ENCODE peak calls at places on chromosome 15, in seven cellular contexts. One of them, this sample, is unnamed. For H3K4me1, the result is how much of the 10 kb centered on the place peaks cover.

GRCh38 chr15:45606413-45606812 is 19.2 kb downstream of the BLOC1S6 start:
- DNase-seq in adrenal gland: no peak
- DNase-seq in hepatocyte: no peak
- DNase-seq in GM23248: no peak
- DNase-seq in IMR-90: peak
- DNase-seq in Panc1: no peak
- DNase-seq in cardiac muscle cell: no peak
- DNase-seq in this sample: no peak

GRCh38 chr15:69141833-69142232 is 18.6 kb upstream of the GLCE start:
- DNase-seq in GM23248: no peak
- DNase-seq in adrenal gland: no peak
- DNase-seq in Panc1: no peak
- DNase-seq in cardiac muscle cell: no peak
- DNase-seq in IMR-90: no peak
- DNase-seq in hepatocyte: no peak
- DNase-seq in this sample: no peak

GRCh38 chr15:40323953-40324937 is 753 bp downstream of the INAFM2 start:
- DNase-seq in IMR-90: no peak
- DNase-seq in Panc1: no peak
- DNase-seq in cardiac muscle cell: no peak
- DNase-seq in GM23248: peak
- DNase-seq in adrenal gland: peak
- DNase-seq in hepatocyte: no peak
- DNase-seq in this sample: no peak

GRCh38 chr15:69797615-69798014 is 300.1 kb downstream of the TLE3 start:
- DNase-seq in IMR-90: no peak
- DNase-seq in cardiac muscle cell: no peak
- DNase-seq in adrenal gland: no peak
- DNase-seq in GM23248: no peak
- DNase-seq in hepatocyte: no peak
- DNase-seq in Panc1: no peak
- DNase-seq in this sample: no peak

GRCh38 chr15:29156521-29156920 is 113.1 kb downstream of the NSMCE3 start:
- DNase-seq in Panc1: no peak
- DNase-seq in cardiac muscle cell: no peak
- DNase-seq in adrenal gland: no peak
- DNase-seq in GM23248: no peak
- DNase-seq in IMR-90: no peak
- DNase-seq in hepatocyte: no peak
- DNase-seq in this sample: no peak

GRCh38 chr15:82303956-82304640 is 41.5 kb downstream of the SAXO2 start:
- DNase-seq in IMR-90: no peak
- DNase-seq in adrenal gland: no peak
- DNase-seq in cardiac muscle cell: no peak
- DNase-seq in GM23248: no peak
- DNase-seq in hepatocyte: no peak
- DNase-seq in Panc1: no peak
- DNase-seq in this sample: no peak

GRCh38 chr15:68210409-68210756 is 5.3 kb upstream of the CALML4 start:
- DNase-seq in Panc1: no peak
- DNase-seq in IMR-90: no peak
- DNase-seq in hepatocyte: peak
- DNase-seq in cardiac muscle cell: no peak
- DNase-seq in GM23248: no peak
- DNase-seq in adrenal gland: peak
- DNase-seq in this sample: no peak

GRCh38 chr15:81809543-81809942 is 236.3 kb downstream of the MEX3B start:
- DNase-seq in IMR-90: peak
- DNase-seq in adrenal gland: no peak
- DNase-seq in GM23248: peak
- DNase-seq in hepatocyte: peak
- DNase-seq in cardiac muscle cell: peak
- DNase-seq in Panc1: no peak
- DNase-seq in this sample: no peak

GRCh38 chr15:71889947-71890346 is 79.6 kb downstream of the NR2E3 start:
- DNase-seq in Panc1: no peak
- DNase-seq in cardiac muscle cell: no peak
- DNase-seq in GM23248: no peak
- DNase-seq in hepatocyte: no peak
- DNase-seq in adrenal gland: no peak
- DNase-seq in IMR-90: no peak
- DNase-seq in this sample: no peak

GRCh38 chr15:91872356-91873132 is 19.0 kb downstream of the SLCO3A1 start:
- DNase-seq in Panc1: no peak
- DNase-seq in hepatocyte: no peak
- DNase-seq in cardiac muscle cell: no peak
- DNase-seq in IMR-90: no peak
- DNase-seq in GM23248: no peak
- DNase-seq in adrenal gland: no peak
- DNase-seq in this sample: no peak

GRCh38 chr15:91867581-91868026 is 14.1 kb downstream of the SLCO3A1 start:
- DNase-seq in GM23248: peak
- DNase-seq in adrenal gland: peak
- DNase-seq in cardiac muscle cell: peak
- DNase-seq in IMR-90: peak
- DNase-seq in hepatocyte: peak
- DNase-seq in Panc1: peak
- DNase-seq in this sample: peak

GRCh38 chr15:91871797-91872196 is 18.3 kb downstream of the SLCO3A1 start:
- DNase-seq in hepatocyte: no peak
- DNase-seq in cardiac muscle cell: no peak
- DNase-seq in IMR-90: no peak
- DNase-seq in adrenal gland: no peak
- DNase-seq in Panc1: no peak
- DNase-seq in GM23248: no peak
- DNase-seq in this sample: no peak

GRCh38 chr15:91873133-91873526 is 19.6 kb downstream of the SLCO3A1 start:
- DNase-seq in GM23248: no peak
- DNase-seq in Panc1: no peak
- DNase-seq in hepatocyte: no peak
- DNase-seq in IMR-90: no peak
- DNase-seq in cardiac muscle cell: no peak
- DNase-seq in adrenal gland: no peak
- DNase-seq in this sample: no peak

GRCh38 chr15:91871138-91871537 is 17.6 kb downstream of the SLCO3A1 start:
- DNase-seq in adrenal gland: no peak
- DNase-seq in hepatocyte: no peak
- DNase-seq in IMR-90: no peak
- DNase-seq in Panc1: no peak
- DNase-seq in GM23248: no peak
- DNase-seq in cardiac muscle cell: no peak
- DNase-seq in this sample: no peak
- H3K27ac ChIP-seq in adrenal gland: no peak
- H3K27ac ChIP-seq in hepatocyte: no peak
- H3K27ac ChIP-seq in IMR-90: no peak
- H3K27ac ChIP-seq in Panc1: no peak
- H3K27ac ChIP-seq in GM23248: no peak
- H3K27ac ChIP-seq in cardiac muscle cell: no peak
- H3K27ac ChIP-seq in this sample: no peak

DNA sequence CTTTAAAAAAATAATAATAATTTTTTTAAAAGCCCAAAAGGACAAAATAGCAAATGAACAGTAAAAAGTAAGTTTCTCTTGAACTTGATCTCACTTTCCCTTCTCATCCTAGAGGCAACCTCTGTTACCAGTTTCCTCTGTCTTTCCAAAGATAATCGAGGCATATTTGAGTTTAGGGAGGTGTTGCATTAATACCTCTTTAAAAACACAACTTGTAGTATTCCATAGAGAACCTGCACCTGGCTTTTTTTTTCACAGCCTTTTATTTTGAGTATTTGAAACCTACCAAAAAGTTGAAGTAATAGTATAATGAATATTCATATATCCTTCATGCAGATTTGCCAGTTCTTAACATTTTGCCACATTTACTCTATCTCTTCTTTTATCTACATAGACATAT is 9.1 kb downstream of the CSK start:
- DNase-seq in IMR-90: no peak
- DNase-seq in adrenal gland: no peak
- DNase-seq in hepatocyte: no peak
- DNase-seq in cardiac muscle cell: no peak
- DNase-seq in GM23248: no peak
- DNase-seq in Panc1: no peak
- DNase-seq in this sample: no peak
- H3K4me1 ChIP-seq in IMR-90: under half
- H3K4me1 ChIP-seq in adrenal gland: half or more
- H3K4me1 ChIP-seq in hepatocyte: under half
- H3K4me1 ChIP-seq in cardiac muscle cell: under half
- H3K4me1 ChIP-seq in GM23248: under half
- H3K4me1 ChIP-seq in Panc1: half or more
- H3K4me1 ChIP-seq in this sample: half or more

GRCh38 chr15:56049577-56049976 is 56.2 kb upstream of the NEDD4 start:
- DNase-seq in IMR-90: no peak
- DNase-seq in hepatocyte: no peak
- DNase-seq in GM23248: no peak
- DNase-seq in adrenal gland: no peak
- DNase-seq in cardiac muscle cell: no peak
- DNase-seq in Panc1: no peak
- DNase-seq in this sample: no peak

GRCh38 chr15:56053046-56053400 is 59.6 kb upstream of the NEDD4 start:
- DNase-seq in adrenal gland: no peak
- DNase-seq in cardiac muscle cell: no peak
- DNase-seq in IMR-90: no peak
- DNase-seq in Panc1: no peak
- DNase-seq in GM23248: no peak
- DNase-seq in hepatocyte: no peak
- DNase-seq in this sample: no peak

GRCh38 chr15:56051700-56052099 is 58.3 kb upstream of the NEDD4 start:
- DNase-seq in GM23248: no peak
- DNase-seq in IMR-90: no peak
- DNase-seq in cardiac muscle cell: no peak
- DNase-seq in adrenal gland: no peak
- DNase-seq in Panc1: no peak
- DNase-seq in hepatocyte: no peak
- DNase-seq in this sample: no peak

GRCh38 chr15:56056626-56057025 is 63.2 kb upstream of the NEDD4 start:
- DNase-seq in adrenal gland: no peak
- DNase-seq in Panc1: no peak
- DNase-seq in hepatocyte: no peak
- DNase-seq in GM23248: no peak
- DNase-seq in IMR-90: no peak
- DNase-seq in cardiac muscle cell: no peak
- DNase-seq in this sample: no peak

DNA sequence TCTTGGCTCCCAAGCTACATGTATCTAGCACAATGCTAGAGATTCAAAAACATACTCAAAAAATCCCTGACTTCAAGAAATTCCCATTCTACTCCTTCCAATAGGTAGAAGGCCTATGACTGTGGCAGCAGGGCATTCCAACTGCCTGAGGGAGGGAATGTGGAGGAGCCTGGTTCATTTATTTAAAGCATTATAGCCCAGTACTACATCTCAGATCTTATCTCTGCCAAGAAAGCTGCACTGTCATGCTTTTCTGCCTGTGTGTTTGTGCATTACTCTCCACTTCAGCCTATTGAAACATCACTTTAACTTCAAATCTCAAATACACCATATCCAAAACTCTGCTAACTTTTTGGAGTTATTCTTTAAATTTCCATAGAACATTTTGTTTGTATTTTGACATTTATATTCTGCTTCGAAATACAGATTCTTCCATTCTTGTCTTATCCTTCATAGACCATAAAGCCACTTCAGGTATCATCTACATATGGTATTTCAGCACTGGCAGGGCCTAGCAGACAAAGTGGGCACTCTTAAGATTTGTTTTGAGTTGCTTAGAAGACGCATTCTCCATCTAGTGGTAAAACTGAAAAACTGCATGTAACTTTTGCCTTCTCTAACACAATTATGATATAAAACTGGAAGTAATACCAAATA is 59.1 kb upstream of the NEDD4 start:
- DNase-seq in adrenal gland: peak
- DNase-seq in hepatocyte: peak
- DNase-seq in Panc1: peak
- DNase-seq in IMR-90: peak
- DNase-seq in GM23248: peak
- DNase-seq in cardiac muscle cell: peak
- DNase-seq in this sample: no peak
- H3K4me3 ChIP-seq in adrenal gland: no peak
- H3K4me3 ChIP-seq in hepatocyte: no peak
- H3K4me3 ChIP-seq in Panc1: no peak
- H3K4me3 ChIP-seq in IMR-90: no peak
- H3K4me3 ChIP-seq in GM23248: no peak
- H3K4me3 ChIP-seq in cardiac muscle cell: no peak
- H3K4me3 ChIP-seq in this sample: no peak

GRCh38 chr15:47811160-47811559 is 93.9 kb downstream of the SEMA6D start:
- DNase-seq in adrenal gland: no peak
- DNase-seq in cardiac muscle cell: no peak
- DNase-seq in IMR-90: no peak
- DNase-seq in Panc1: no peak
- DNase-seq in hepatocyte: no peak
- DNase-seq in GM23248: no peak
- DNase-seq in this sample: no peak

GRCh38 chr15:47819158-47819557 is 101.9 kb downstream of the SEMA6D start:
- DNase-seq in adrenal gland: no peak
- DNase-seq in GM23248: no peak
- DNase-seq in hepatocyte: no peak
- DNase-seq in cardiac muscle cell: peak
- DNase-seq in Panc1: no peak
- DNase-seq in IMR-90: no peak
- DNase-seq in this sample: no peak

GRCh38 chr15:47817825-47818681 is 100.7 kb downstream of the SEMA6D start:
- DNase-seq in hepatocyte: no peak
- DNase-seq in Panc1: no peak
- DNase-seq in IMR-90: no peak
- DNase-seq in adrenal gland: no peak
- DNase-seq in GM23248: no peak
- DNase-seq in cardiac muscle cell: no peak
- DNase-seq in this sample: no peak

GRCh38 chr15:47812436-47813109 is 95.3 kb downstream of the SEMA6D start:
- DNase-seq in GM23248: peak
- DNase-seq in adrenal gland: no peak
- DNase-seq in cardiac muscle cell: peak
- DNase-seq in IMR-90: peak
- DNase-seq in hepatocyte: peak
- DNase-seq in Panc1: peak
- DNase-seq in this sample: no peak

GRCh38 chr15:47813985-47814384 is 96.7 kb downstream of the SEMA6D start:
- DNase-seq in Panc1: no peak
- DNase-seq in GM23248: no peak
- DNase-seq in hepatocyte: no peak
- DNase-seq in cardiac muscle cell: no peak
- DNase-seq in adrenal gland: no peak
- DNase-seq in IMR-90: no peak
- DNase-seq in this sample: no peak
- H3K27ac ChIP-seq in Panc1: no peak
- H3K27ac ChIP-seq in GM23248: no peak
- H3K27ac ChIP-seq in hepatocyte: no peak
- H3K27ac ChIP-seq in cardiac muscle cell: no peak
- H3K27ac ChIP-seq in adrenal gland: no peak
- H3K27ac ChIP-seq in IMR-90: no peak
- H3K27ac ChIP-seq in this sample: no peak